ENCODE peak calls at places on chromosomes 16 and 17, in four cellular contexts. I is progenitor cell of endocrine pancreas, B is fibroblast of mammary gland, O is MCF 10A. C is an unnamed sample.

GRCh38 chr17:18992454-18993130 is 12.0 kb downstream of the FAM83G start:
- DNase-seq in I (no peak), B (no peak), O (no peak), C (no peak)

GRCh38 chr16:57637424-57637823 is 9.0 kb downstream of the ADGRG1 start:
- DNase-seq in I (no peak), B (no peak), O (no peak), C (no peak)

GRCh38 chr16:88558457-88559442 is 11.5 kb upstream of the ZC3H18 start:
- DNase-seq in I (no peak), B (peak; percentile 71), O (peak; percentile 47), C (no peak)

GRCh38 chr17:79338589-79338988 is 264.0 kb downstream of the ENGASE start:
- DNase-seq in I (no peak), B (peak; percentile 27), O (peak; percentile 17), C (no peak)

GRCh38 chr17:46733837-46734516 is 84.5 kb downstream of the WNT3 start:
- DNase-seq in I (no peak), B (peak; percentile 69), O (peak; percentile 9), C (no peak)

GRCh38 chr16:58716468-58716867 is 17.6 kb downstream of the GOT2 start:
- DNase-seq in I (no peak), B (no peak), O (no peak), C (no peak)

GRCh38 chr16:46801428-46802049 is 29.4 kb downstream of the C16orf87 start:
- DNase-seq in I (no peak), B (peak; percentile 18), O (peak; percentile 31), C (no peak)

GRCh38 chr16:1057252-1057932 is 15.2 kb upstream of the SSTR5 start:
- DNase-seq in I (peak; percentile 72), B (peak; percentile 4), O (peak; percentile 30), C (no peak)

GRCh38 chr17:81167638-81168037 is 1.6 kb upstream of the AATK start:
- DNase-seq in I (no peak), B (no peak), O (no peak), C (no peak)

GRCh38 chr17:66420961-66421371 is 118.6 kb downstream of the PRKCA start:
- DNase-seq in I (no peak), B (peak; percentile 91), O (no peak), C (no peak)

GRCh38 chr17:80996422-80997305 is 5.0 kb downstream of the CHMP6 start:
- DNase-seq in I (no peak), B (no peak), O (no peak), C (no peak)

GRCh38 chr16:9955677-9956076 is 226.6 kb downstream of the GRIN2A start:
- DNase-seq in I (no peak), B (no peak), O (no peak), C (no peak)

GRCh38 chr16:25253322-25253721 is 4.3 kb downstream of the ZKSCAN2 start:
- DNase-seq in I (no peak), B (no peak), O (no peak), C (no peak)

GRCh38 chr16:12673466-12673865 is 130.2 kb downstream of the CPPED1 start:
- DNase-seq in I (no peak), B (no peak), O (no peak), C (no peak)

GRCh38 chr16:11356573-11357331 is 11.5 kb downstream of the RMI2 start:
- DNase-seq in I (peak; percentile 35), B (peak; percentile 51), O (peak; percentile 67), C (peak; percentile 64)

GRCh38 chr17:79045830-79046500 is 22.0 kb downstream of the C1QTNF1 start:
- DNase-seq in I (peak; percentile 68), B (peak; percentile 73), O (peak; percentile 75), C (peak; percentile 85)

GRCh38 chr16:72932050-72932449 is 115.9 kb downstream of the ZFHX3 start:
- DNase-seq in I (no peak), B (peak; percentile 17), O (no peak), C (no peak)

GRCh38 chr16:55605756-55606155 is 39.3 kb downstream of the CAPNS2 start:
- DNase-seq in I (no peak), B (no peak), O (peak; percentile 31), C (no peak)

GRCh38 chr17:78828470-78829185 is 12.0 kb downstream of the USP36 start:
- DNase-seq in I (no peak), B (peak; percentile 81), O (peak; percentile 50), C (no peak)

GRCh38 chr16:11408261-11408660 is 63.0 kb downstream of the RMI2 start:
- DNase-seq in I (no peak), B (no peak), O (no peak), C (no peak)

GRCh38 chr17:488993-489757 is 136.6 kb upstream of the RPH3AL start:
- DNase-seq in I (peak; percentile 16), B (no peak), O (no peak), C (no peak)

GRCh38 chr16:50166511-50167500 is 13.7 kb downstream of the TENT4B start:
- DNase-seq in I (no peak), B (peak; percentile 55), O (peak; percentile 23), C (no peak)

GRCh38 chr16:10338426-10338825 is 47.4 kb upstream of the ATF7IP2 start:
- DNase-seq in I (no peak), B (no peak), O (peak; percentile 42), C (no peak)

GRCh38 chr16:57890752-57891111 is 80.2 kb downstream of the CNGB1 start:
- DNase-seq in I (no peak), B (no peak), O (no peak), C (no peak)

GRCh38 chr16:73047536-73048291 is at the start of gene ZFHX3:
- DNase-seq in I (peak; percentile 51), B (no peak), O (peak; percentile 75), C (no peak)

GRCh38 chr16:73149329-73149728 is 101.4 kb upstream of the ZFHX3 start:
- DNase-seq in I (no peak), B (no peak), O (no peak), C (no peak)

GRCh38 chr17:76132574-76133338 is 8.3 kb downstream of the FOXJ1 start:
- DNase-seq in I (peak; percentile 93), B (no peak), O (peak; percentile 92), C (no peak)

GRCh38 chr17:46940692-46941404 is 17.9 kb downstream of the GOSR2 start:
- DNase-seq in I (peak; percentile 63), B (peak; percentile 70), O (peak; percentile 72), C (peak; percentile 50)

GRCh38 chr16:54177052-54177856 is 109.3 kb downstream of the IRX3 start:
- DNase-seq in I (no peak), B (no peak), O (no peak), C (no peak)

GRCh38 chr16:51545951-51546350 is 394.9 kb upstream of the SALL1 start:
- DNase-seq in I (no peak), B (no peak), O (no peak), C (no peak)

GRCh38 chr17:1197379-1197778 is 17.6 kb upstream of the ABR start:
- DNase-seq in I (no peak), B (peak; percentile 59), O (no peak), C (no peak)

GRCh38 chr17:75525806-75526554 is 483 bp downstream of the LLGL2 start:
- DNase-seq in I (no peak), B (no peak), O (peak; percentile 42), C (no peak)

DNA sequence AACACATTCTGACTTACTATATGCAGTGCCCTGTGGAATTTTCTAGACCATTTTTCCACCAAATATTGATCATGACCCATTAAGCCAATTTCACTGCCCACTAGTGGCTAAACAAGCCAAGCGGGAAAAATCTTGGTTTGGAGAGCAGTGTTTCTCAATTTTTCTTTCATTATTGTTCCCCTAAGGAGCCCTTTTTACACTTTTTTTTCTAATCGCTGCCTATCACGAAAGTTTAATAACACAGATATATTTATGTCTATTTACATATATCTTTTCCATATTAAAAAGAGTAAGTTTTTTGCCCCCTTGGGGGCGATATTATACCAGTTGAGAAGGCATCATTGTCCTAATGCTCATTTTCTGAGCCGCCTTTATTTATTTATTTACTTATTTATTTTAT is 10.8 kb upstream of the TLCD3B start:
- DNase-seq in I (no peak), B (peak; percentile 50), O (peak; percentile 49), C (no peak)
- TF ChIP-seq CTCF in I (peak; percentile 49), B (peak; percentile 27), O (peak; percentile 54), C (peak; percentile 60)

GRCh38 chr16:69860233-69861231 is 90.6 kb upstream of the CLEC18A start:
- DNase-seq in I (no peak), B (no peak), O (no peak), C (no peak)

GRCh38 chr16:69861276-69862030 is 89.7 kb upstream of the CLEC18A start:
- DNase-seq in I (no peak), B (peak; percentile 43), O (no peak), C (no peak)

GRCh38 chr16:69858196-69859104 is 92.7 kb upstream of the CLEC18A start:
- DNase-seq in I (no peak), B (no peak), O (no peak), C (no peak)

GRCh38 chr16:69855587-69855986 is 93.5 kb downstream of the WWP2 start:
- DNase-seq in I (no peak), B (no peak), O (no peak), C (no peak)

GRCh38 chr16:69859105-69859969 is 91.8 kb upstream of the CLEC18A start:
- DNase-seq in I (no peak), B (no peak), O (peak; percentile 56), C (no peak)
- TF ChIP-seq CTCF in I (peak; percentile 20), B (peak; percentile 5), O (peak; percentile 42), C (no peak)

DNA sequence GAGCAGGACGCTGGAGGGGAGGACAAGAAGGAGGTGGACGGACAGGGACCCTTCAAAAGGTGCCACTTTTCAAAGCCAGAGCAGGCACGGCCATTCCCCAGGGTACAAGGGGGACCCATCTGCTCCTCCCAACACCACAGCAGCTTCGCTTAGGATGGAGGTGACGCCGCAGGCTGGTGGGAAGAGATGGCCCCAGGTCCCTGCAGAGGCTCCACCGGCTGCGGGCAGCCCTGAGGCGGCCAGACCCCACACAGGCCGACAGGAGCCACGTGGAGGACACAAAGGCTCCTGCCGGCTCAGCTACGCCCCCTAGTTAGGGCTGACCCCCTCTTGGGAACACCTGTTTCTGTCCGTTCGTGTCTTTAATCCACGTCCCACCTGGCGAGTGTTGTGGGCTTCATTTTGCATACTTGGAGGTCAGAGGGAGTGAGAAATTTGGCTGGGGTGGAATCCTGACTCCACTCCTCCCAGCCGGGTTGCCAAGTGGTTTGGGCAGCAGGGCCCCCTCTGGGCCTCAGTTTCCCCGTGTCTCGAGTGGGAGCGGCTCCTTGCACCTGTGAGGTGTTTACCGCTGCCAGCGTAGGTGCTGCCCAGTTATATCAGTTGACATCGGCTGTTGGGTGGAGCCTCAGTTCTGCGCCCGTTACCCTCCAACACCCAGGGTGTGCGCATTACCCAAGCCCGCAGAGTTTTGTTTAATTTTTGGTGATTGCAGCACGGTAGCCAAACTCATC is 5.8 kb upstream of the FN3KRP start:
- DNase-seq in I (no peak), B (no peak), O (no peak), C (no peak)
- TF ChIP-seq CTCF in I (no peak), B (no peak), O (no peak), C (no peak)

GRCh38 chr17:72388765-72389473 is 268.1 kb downstream of the SOX9 start:
- DNase-seq in I (no peak), B (peak; percentile 58), O (peak; percentile 95), C (no peak)
- TF ChIP-seq CTCF in I (no peak), B (peak; percentile 18), O (peak; percentile 23), C (no peak)

DNA sequence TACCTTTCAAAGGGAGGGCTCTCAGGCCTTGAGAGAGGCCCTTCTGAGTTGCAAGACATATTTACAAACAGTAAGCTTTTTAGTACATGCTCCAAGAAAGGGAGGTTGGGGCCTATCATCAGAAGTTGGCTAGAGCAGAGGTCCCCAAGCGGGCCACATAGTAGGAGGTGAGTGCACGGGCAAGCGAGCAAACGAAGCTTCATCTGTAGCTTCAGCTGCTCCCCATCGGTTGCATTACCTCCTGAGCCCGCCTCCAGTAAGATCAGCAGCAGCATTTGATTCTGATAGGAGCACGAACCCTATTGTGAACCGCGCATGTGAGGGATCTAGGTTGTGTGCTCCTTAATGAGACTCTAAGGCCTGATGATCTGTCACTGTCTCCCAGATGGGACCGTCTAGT is 26.2 kb downstream of the PRDM7 start:
- DNase-seq in I (no peak), B (no peak), O (no peak), C (no peak)
- TF ChIP-seq CTCF in I (no peak), B (no peak), O (no peak), C (no peak)

GRCh38 chr16:16863672-16864071 is 484.7 kb downstream of the NPIPA7 start:
- DNase-seq in I (no peak), B (no peak), O (no peak), C (no peak)
- TF ChIP-seq CTCF in I (no peak), B (no peak), O (no peak), C (no peak)